ENCODE peak calls at places on chromosome 6, in five cellular contexts. E is GM23248, J is neural progenitor cell, R is MM.1S, B is PC-3. W is an unnamed sample. For H3K9me3, the result is how much of the 10 kb centered on the place peaks cover.

GRCh38 chr6:156865019-156865629 is 87.9 kb downstream of the ARID1B start:
- DNase-seq in B (no peak), J (no peak), R (no peak), E (peak), W (no peak)

GRCh38 chr6:118709859-118710350 is 58.5 kb upstream of the CEP85L start:
- DNase-seq in B (peak), E (peak), J (no peak), R (peak), W (no peak)

GRCh38 chr6:154511735-154512097 is 1.2 kb upstream of the CNKSR3 start:
- DNase-seq in E (peak), R (no peak), J (no peak), B (no peak), W (no peak)

GRCh38 chr6:20497200-20497820 is 36.9 kb upstream of the CDKAL1 start:
- DNase-seq in R (no peak), E (peak), B (no peak), J (no peak), W (no peak)

GRCh38 chr6:39044181-39044580 is 4.4 kb upstream of the GLP1R start:
- DNase-seq in E (no peak), R (no peak), B (peak), J (no peak), W (no peak)

GRCh38 chr6:12709116-12709515 is 7.5 kb upstream of the PHACTR1 start:
- DNase-seq in J (no peak), R (no peak), B (no peak), E (peak), W (no peak)

GRCh38 chr6:187252-187840 is 104.9 kb upstream of the DUSP22 start:
- DNase-seq in R (no peak), B (no peak), E (no peak), J (peak), W (peak)

GRCh38 chr6:44576132-44576601 is 188.7 kb downstream of the CDC5L start:
- DNase-seq in J (no peak), R (no peak), E (peak), B (no peak), W (no peak)

GRCh38 chr6:83311231-83311630 is 118.1 kb downstream of the RWDD2A start:
- DNase-seq in E (peak), J (no peak), R (no peak), B (no peak), W (no peak)

GRCh38 chr6:87407531-87407895 is 259 bp upstream of the CFAP206 start:
- DNase-seq in E (peak), J (no peak), R (peak), B (peak), W (peak)

GRCh38 chr6:127458190-127458589 is 999 bp downstream of the KIAA0408 start:
- DNase-seq in E (peak), R (no peak), B (no peak), J (no peak), W (no peak)

GRCh38 chr6:93105017-93105416 is 314.3 kb downstream of the EPHA7 start:
- DNase-seq in J (no peak), R (no peak), E (no peak), B (peak), W (peak)

GRCh38 chr6:74409447-74409846 is 713.4 kb downstream of the CD109 start:
- DNase-seq in R (peak), E (peak), B (peak), J (peak), W (peak)

GRCh38 chr6:131009790-131010189 is 53.3 kb downstream of the EPB41L2 start:
- DNase-seq in J (no peak), B (no peak), E (no peak), R (no peak), W (no peak)

GRCh38 chr6:72290620-72291019 is 331.2 kb upstream of the KCNQ5 start:
- DNase-seq in B (no peak), J (no peak), E (no peak), R (no peak), W (no peak)

GRCh38 chr6:53335224-53335994 is 13.3 kb downstream of the ELOVL5 start:
- DNase-seq in J (no peak), B (no peak), E (no peak), R (peak), W (no peak)

GRCh38 chr6:31652925-31653724 is 664 bp upstream of the BAG6 start:
- DNase-seq in B (no peak), E (peak), J (peak), R (peak), W (peak)

GRCh38 chr6:156881687-156882629 is 104.8 kb downstream of the ARID1B start:
- DNase-seq in J (no peak), R (no peak), E (no peak), B (no peak), W (no peak)

GRCh38 chr6:165042912-165043311 is 266.5 kb downstream of the C6orf118 start:
- DNase-seq in B (peak), J (peak), E (no peak), R (no peak), W (no peak)

GRCh38 chr6:16804007-16804303 is 42.7 kb upstream of the ATXN1 start:
- DNase-seq in B (no peak), R (no peak), J (no peak), E (no peak), W (no peak)

GRCh38 chr6:80182291-80182690 is 75.8 kb downstream of the BCKDHB start:
- DNase-seq in J (no peak), E (peak), R (no peak), B (peak), W (no peak)

GRCh38 chr6:31660224-31660997 is at the start of gene C6orf47:
- DNase-seq in J (peak), B (peak), R (peak), E (peak), W (peak)

GRCh38 chr6:16162003-16162402 is 33.1 kb downstream of the MYLIP start:
- DNase-seq in R (no peak), J (no peak), B (no peak), E (no peak), W (no peak)

GRCh38 chr6:129112591-129112990 is 229.7 kb downstream of the LAMA2 start:
- DNase-seq in R (no peak), E (no peak), B (no peak), J (no peak), W (no peak)

GRCh38 chr6:47552319-47552718 is 74.7 kb downstream of the CD2AP start:
- DNase-seq in R (no peak), E (no peak), J (no peak), B (no peak), W (no peak)

GRCh38 chr6:74731204-74731603 is 474.6 kb downstream of the COL12A1 start:
- DNase-seq in R (no peak), B (peak), E (peak), J (no peak), W (no peak)

GRCh38 chr6:87664943-87665342 is 37.1 kb downstream of the AKIRIN2 start:
- DNase-seq in B (no peak), J (no peak), E (no peak), R (no peak), W (no peak)

GRCh38 chr6:108622601-108623335 is 62.1 kb downstream of the FOXO3 start:
- DNase-seq in R (no peak), J (no peak), B (no peak), E (peak), W (peak)

GRCh38 chr6:110537208-110538123 is 61.1 kb upstream of the SLC22A16 start:
- DNase-seq in E (peak), B (peak), R (no peak), J (no peak), W (peak)

GRCh38 chr6:48736486-48737206 is 625.6 kb upstream of the PTCHD4 start:
- DNase-seq in J (no peak), E (peak), R (no peak), B (peak), W (no peak)

GRCh38 chr6:99282479-99283062 is 66.9 kb downstream of the FAXC start:
- DNase-seq in J (peak), E (peak), B (peak), R (peak), W (peak)

GRCh38 chr6:16474834-16475781 is 236.7 kb downstream of the GMPR start:
- DNase-seq in R (no peak), E (no peak), B (no peak), J (no peak), W (no peak)

GRCh38 chr6:89977808-89978748 is 83.8 kb downstream of the GJA10 start:
- DNase-seq in R (no peak), J (no peak), B (no peak), E (peak), W (peak)

GRCh38 chr6:56683882-56684281 is 41.2 kb upstream of the DST start:
- DNase-seq in E (peak), B (peak), J (no peak), R (no peak), W (peak)

GRCh38 chr6:53718597-53719460 is 53.3 kb upstream of the KLHL31 start:
- DNase-seq in B (peak), R (peak), J (peak), E (peak), W (peak)

GRCh38 chr6:154408906-154409500 is 52.4 kb upstream of the IPCEF1 start:
- DNase-seq in J (no peak), R (no peak), B (peak), E (peak), W (no peak)

GRCh38 chr6:90284236-90284744 is 12.4 kb downstream of the BACH2 start:
- DNase-seq in B (peak), R (peak), J (peak), E (peak), W (peak)

GRCh38 chr6:19895866-19896579 is 58.9 kb downstream of the ID4 start:
- DNase-seq in J (no peak), E (peak), R (no peak), B (peak), W (no peak)

GRCh38 chr6:163355471-163355991 is 59.0 kb upstream of the QKI start:
- DNase-seq in B (peak), E (peak), R (no peak), J (no peak), W (no peak)

GRCh38 chr6:163354085-163354484 is 60.4 kb upstream of the QKI start:
- DNase-seq in B (no peak), E (peak), J (no peak), R (no peak), W (no peak)

GRCh38 chr6:163354779-163355431 is 59.6 kb upstream of the QKI start:
- DNase-seq in R (no peak), J (no peak), E (peak), B (peak), W (no peak)

GRCh38 chr6:163356743-163357142 is 57.8 kb upstream of the QKI start:
- DNase-seq in B (no peak), J (no peak), R (no peak), E (no peak), W (no peak)

DNA sequence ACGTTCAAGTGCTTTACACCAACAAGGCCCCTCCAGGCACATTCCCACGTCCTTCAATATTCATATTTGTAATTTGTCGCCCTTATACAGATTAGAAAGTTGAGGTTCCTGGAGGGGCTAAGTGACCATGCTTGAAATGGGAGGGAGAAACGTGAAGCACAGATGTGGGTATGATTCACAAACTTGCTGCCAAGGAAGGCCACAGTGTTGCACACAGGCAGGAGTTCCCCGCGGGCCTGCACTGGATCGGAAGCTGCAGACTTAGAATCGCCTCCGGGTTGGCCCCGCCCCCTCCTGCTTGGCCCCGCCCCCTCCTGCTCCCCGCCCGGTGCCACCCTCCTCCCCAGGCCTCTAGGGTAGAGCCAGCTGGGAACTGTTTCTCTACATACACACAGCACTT is 58.2 kb upstream of the QKI start:
- DNase-seq in J (peak), B (peak), E (peak), R (no peak), W (no peak)
- TF ChIP-seq EZH2phosphoT487 in J (no peak), B (no peak), E (no peak), R (no peak), W (no peak)

DNA sequence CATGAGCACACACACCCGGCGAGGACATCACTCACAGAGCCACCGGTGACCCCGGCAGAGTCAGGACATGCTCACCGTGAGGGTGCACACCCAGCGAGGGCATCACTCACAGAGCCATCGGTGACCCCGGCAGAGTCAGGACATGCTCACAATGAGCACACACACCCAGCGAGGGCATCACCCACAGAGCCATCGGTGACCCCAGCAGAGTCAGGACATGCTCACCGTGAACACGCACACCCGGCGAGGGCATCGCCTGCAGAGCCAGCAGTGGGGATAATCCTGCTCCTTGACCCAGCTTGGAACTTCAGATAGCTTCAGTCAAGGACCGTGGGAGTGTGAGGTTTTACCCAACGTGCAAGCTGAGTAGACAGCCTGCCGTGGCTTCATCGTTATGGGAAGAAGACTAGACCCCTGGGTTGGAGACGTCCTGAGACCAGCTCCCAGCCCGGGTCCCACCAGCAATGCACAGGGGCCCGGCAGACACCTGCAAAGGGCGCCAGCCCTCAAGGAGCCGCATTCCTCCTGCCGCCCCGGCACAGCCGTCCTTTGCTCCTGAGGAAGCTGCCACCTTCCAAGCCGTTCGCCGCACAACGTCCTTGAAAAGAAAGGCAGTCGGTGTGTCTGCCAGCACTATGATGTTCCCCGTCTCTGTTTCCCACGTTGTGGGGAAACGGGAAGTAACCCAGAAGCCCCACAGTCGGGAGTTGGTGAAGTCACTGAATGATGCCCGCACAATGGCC is 192.3 kb downstream of the DLL1 start:
- DNase-seq in B (no peak), R (no peak), J (no peak), E (no peak), W (no peak)
- H3K9me3 ChIP-seq in B (under half), R (under half), J (under half), E (under half), W (under half)

DNA sequence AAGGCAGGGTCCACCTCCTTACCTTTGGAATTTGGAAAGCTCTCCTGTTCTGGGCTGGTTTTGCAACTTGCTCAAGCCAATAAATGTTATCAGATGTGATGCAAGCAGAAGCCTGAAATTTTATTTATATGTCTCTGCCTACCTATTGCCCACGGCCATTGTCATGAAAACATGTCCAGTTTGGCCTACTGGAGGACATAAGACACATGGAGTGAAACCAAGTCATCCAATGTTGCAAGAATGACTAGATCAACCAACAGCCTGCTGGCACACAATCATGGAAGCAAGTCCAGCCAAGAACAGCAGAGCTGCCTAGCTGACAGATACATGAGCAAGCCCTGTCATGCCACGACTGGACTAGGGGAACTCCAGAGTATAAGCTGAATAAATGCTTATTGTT is 56.7 kb upstream of the IRAK1BP1 start:
- DNase-seq in J (no peak), B (peak), R (no peak), E (peak), W (no peak)
- TF ChIP-seq EZH2phosphoT487 in J (no peak), B (no peak), R (no peak), E (no peak), W (no peak)

GRCh38 chr6:4482461-4482860 is 293.7 kb upstream of the CDYL start:
- DNase-seq in R (no peak), B (no peak), E (no peak), J (no peak), W (no peak)

GRCh38 chr6:4486543-4487319 is 289.5 kb upstream of the CDYL start:
- DNase-seq in B (no peak), R (no peak), E (no peak), J (no peak), W (peak)

GRCh38 chr6:4488389-4488788 is 287.8 kb upstream of the CDYL start:
- DNase-seq in J (no peak), E (peak), R (no peak), B (no peak), W (no peak)

GRCh38 chr6:4487538-4487937 is 288.7 kb upstream of the CDYL start:
- DNase-seq in J (no peak), R (no peak), E (peak), B (peak), W (peak)

DNA sequence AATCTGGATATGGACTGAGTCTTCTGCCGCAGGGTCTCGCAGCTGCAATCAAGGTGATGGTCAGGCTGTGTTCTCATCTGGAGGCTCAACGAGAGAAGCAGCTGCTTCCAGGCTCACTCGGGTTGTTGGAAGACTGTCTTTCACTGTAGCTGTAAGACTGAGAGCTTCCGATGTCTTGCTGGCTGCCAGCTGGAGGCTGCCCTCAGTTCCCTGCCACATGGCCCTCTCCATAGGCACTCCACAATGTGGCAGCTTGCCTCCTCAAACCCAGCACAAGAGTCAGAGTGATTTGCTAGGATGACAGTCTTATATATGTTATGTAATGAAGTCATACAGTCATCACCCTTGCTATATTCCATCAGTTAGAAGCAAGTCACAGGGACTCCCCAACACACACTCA is 290.5 kb upstream of the CDYL start:
- DNase-seq in B (no peak), R (no peak), E (no peak), J (no peak), W (no peak)
- H3K9me3 ChIP-seq in B (under half), R (under half), E (under half), J (under half), W (under half)

GRCh38 chr6:13924146-13924948 is 405 bp upstream of the RNF182 start:
- DNase-seq in J (peak), R (peak), B (peak), E (peak), W (peak)

GRCh38 chr6:13923527-13924145 is 1.1 kb upstream of the RNF182 start:
- DNase-seq in R (no peak), J (no peak), E (peak), B (peak), W (no peak)

GRCh38 chr6:13927203-13927602 is 2.5 kb downstream of the RNF182 start:
- DNase-seq in J (no peak), R (no peak), E (no peak), B (peak), W (no peak)

GRCh38 chr6:13926378-13926777 is 1.6 kb downstream of the RNF182 start:
- DNase-seq in B (no peak), J (no peak), E (no peak), R (no peak), W (no peak)

GRCh38 chr6:13924949-13925881 is at the start of gene RNF182:
- DNase-seq in B (peak), E (peak), J (peak), R (no peak), W (no peak)
- TF ChIP-seq EZH2phosphoT487 in B (no peak), E (no peak), J (no peak), R (no peak), W (peak)

GRCh38 chr6:168640738-168641137 is 199.8 kb downstream of the SMOC2 start:
- DNase-seq in R (no peak), E (no peak), J (no peak), B (no peak), W (no peak)
- H3K9me3 ChIP-seq in R (under half), E (under half), J (under half), B (under half), W (under half)

W was measured in hepatocyte.